ENCODE peak calls at places on chromosome 15, in four cellular contexts. L is HCT116, A is fibroblast of lung, Q is IMR-90. G is an unnamed sample. For H4K20me1, the result is how much of the 10 kb centered on the place peaks cover.

GRCh38 chr15:74988007-74988800 is 7.2 kb upstream of the SCAMP5 start:
- DNase-seq in L (peak), Q (peak), A (peak), G (peak)

GRCh38 chr15:40322531-40323238 is 807 bp upstream of the INAFM2 start:
- DNase-seq in Q (no peak), A (no peak), L (no peak), G (no peak)

GRCh38 chr15:77611767-77612166 is 20.9 kb downstream of the LINGO1 start:
- DNase-seq in A (no peak), Q (no peak), L (no peak), G (no peak)

GRCh38 chr15:45378149-45378912 is at the start of gene GATM:
- DNase-seq in Q (peak), A (peak), L (no peak), G (peak)

GRCh38 chr15:74585857-74586256 is 29.8 kb upstream of the CLK3 start:
- DNase-seq in Q (no peak), L (no peak), A (no peak), G (no peak)

GRCh38 chr15:36579792-36580431 is 486 bp downstream of the CDIN1 start:
- DNase-seq in A (no peak), Q (no peak), L (no peak), G (peak)

GRCh38 chr15:57821826-57822225 is 115.3 kb downstream of the POLR2M start:
- DNase-seq in L (no peak), A (no peak), Q (no peak), G (no peak)

GRCh38 chr15:51051776-51052175 is 42.9 kb downstream of the TNFAIP8L3 start:
- DNase-seq in L (no peak), A (peak), Q (no peak), G (no peak)

GRCh38 chr15:55343168-55343567 is 24.1 kb downstream of the PIGB start:
- DNase-seq in L (no peak), Q (no peak), A (peak), G (no peak)

GRCh38 chr15:23504003-23504402 is 57.0 kb upstream of the GOLGA6L2 start:
- DNase-seq in L (no peak), Q (no peak), A (no peak), G (no peak)

GRCh38 chr15:52185151-52185561 is 6.0 kb downstream of the GNB5 start:
- DNase-seq in L (no peak), A (no peak), Q (no peak), G (no peak)

DNA sequence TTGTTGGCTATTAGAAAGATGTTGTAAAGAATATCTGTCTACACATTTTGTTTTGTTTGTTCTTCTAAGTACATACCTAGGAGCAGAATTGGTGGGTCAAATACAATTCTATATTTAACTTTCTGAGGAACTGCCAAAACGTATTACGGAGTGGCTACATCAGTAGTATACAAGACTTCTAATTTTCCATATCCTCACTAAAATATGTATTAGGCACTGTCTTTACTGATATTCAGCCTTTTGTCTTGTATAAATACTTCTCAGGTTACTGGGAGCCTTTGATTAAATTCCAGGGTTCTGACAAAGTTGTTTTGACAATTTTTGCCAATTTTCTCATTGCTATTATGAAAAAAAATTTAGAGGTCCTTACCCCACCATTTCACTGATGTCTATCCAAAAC is 146.7 kb downstream of the NR2E3 start:
- DNase-seq in L (no peak), Q (peak), A (peak), G (no peak)
- H4K20me1 ChIP-seq in L (under half), Q (under half), A (under half), G (under half)

GRCh38 chr15:100890850-100891249 is 11.2 kb downstream of the ALDH1A3 start:
- DNase-seq in A (no peak), L (no peak), Q (no peak), G (peak)

GRCh38 chr15:100890059-100890720 is 10.6 kb downstream of the ALDH1A3 start:
- DNase-seq in L (no peak), A (no peak), Q (no peak), G (peak)

GRCh38 chr15:100885116-100885515 is 5.5 kb downstream of the ALDH1A3 start:
- DNase-seq in L (no peak), A (no peak), Q (no peak), G (no peak)

GRCh38 chr15:100889359-100890058 is 9.9 kb downstream of the ALDH1A3 start:
- DNase-seq in Q (peak), L (no peak), A (peak), G (peak)

DNA sequence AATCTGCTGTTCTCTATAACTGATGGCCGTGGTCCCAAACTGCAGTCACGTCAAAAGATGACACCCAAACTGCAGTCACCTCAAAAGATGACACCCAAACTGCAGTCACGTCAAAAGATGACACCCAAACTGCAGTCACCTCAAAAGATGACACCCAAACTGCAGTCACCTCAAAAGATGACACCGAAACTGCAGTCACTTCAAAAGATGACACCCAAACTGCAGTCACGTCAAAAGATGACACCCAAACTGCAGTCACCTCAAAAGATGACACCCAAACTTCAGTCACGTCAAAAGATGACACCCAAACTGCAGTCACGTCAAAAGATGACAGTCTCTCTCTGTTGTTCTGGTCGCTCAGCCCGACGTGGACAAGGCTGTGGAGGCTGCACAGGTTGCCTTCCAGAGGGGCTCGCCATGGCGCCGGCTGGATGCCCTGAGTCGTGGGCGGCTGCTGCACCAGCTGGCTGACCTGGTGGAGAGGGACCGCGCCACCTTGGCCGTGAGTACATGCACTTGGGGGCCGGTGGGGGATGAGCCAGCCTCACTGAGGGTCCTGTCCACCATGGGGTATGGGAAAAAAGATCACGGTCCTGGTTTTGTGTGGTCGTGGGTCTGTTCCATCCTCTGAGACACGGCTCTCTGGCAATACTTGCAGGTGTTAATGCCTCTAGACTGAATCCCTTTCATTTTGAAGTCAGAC is 7.7 kb downstream of the ALDH1A3 start:
- DNase-seq in A (no peak), Q (no peak), L (no peak), G (peak)
- H4K20me1 ChIP-seq in A (under half), Q (under half), L (under half), G (half or more)

DNA sequence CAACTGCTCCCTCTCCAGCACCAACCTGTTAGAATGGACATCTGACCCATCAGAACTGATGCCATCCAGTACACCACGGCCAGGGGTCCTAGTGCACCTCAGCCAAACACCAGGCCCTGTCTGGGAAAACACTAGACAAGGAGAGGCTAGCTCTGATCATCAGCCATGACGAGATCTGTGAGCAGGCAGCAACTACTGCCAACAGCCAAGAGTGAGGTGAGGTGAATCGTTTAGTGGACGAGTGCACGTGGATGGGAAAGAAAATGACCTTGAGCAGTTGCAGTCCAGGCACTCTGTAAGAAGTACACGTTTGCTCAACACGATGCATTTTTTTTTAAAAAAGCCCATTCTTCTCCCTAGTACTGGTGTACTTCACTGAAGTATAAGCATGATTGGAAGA is 5.6 kb downstream of the ST8SIA2 start:
- DNase-seq in L (no peak), A (no peak), Q (no peak), G (no peak)
- H4K20me1 ChIP-seq in L (under half), A (under half), Q (under half), G (under half)

DNA sequence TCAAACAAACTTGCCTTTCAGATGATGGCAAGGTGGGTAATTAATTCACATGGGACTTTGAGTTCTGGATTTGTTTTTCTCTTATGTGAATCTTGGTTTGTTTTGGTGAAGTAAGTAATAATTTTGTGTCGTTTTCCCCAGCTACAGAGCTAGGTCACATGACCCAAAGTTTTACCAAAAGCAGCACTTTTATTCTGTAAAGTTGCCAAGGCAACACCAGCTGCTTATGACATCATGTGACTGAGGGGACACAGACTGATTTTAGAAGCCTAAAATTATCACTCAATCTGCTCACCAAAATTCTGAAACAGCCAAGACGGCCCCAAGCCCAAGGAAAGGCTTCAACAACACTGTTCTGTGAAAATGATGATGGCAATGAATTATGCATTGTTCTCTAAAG is 63.9 kb downstream of the MEX3B start:
- DNase-seq in Q (no peak), L (no peak), A (no peak), G (no peak)
- H4K20me1 ChIP-seq in Q (under half), L (under half), A (under half), G (under half)

DNA sequence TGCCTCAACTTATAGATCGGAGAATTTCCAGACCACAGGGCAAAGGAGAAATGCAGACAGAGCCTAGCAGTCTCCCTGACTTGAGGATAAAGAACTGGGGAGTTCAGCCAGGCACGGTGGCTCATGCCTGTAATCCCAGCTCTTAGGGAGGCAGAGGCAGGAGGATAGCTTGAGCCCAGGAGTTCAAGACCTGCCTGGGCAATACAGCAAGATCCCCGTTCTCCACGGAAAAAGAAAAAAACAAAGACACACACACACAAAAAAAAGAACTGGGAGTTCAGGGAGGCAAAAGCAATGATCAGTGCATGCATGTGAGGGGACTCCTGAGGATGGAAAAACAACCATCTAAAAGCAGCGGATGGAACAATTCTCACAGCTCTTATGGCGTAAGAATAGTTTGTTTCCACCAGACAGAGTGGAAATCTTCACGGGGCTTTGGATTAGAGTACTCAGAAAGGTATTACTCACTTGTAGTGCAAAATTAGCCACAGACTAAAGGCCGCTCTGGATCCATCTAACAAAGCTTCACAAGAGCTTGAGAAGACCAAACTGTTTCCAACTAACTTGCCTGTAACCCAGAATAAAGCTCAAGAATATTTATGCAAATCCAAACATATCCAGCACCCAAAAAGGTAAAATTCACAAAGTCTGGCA is 16.3 kb downstream of the SEC11A start:
- DNase-seq in Q (no peak), A (no peak), L (no peak), G (no peak)
- H4K20me1 ChIP-seq in Q (half or more), A (under half), L (under half), G (under half)

DNA sequence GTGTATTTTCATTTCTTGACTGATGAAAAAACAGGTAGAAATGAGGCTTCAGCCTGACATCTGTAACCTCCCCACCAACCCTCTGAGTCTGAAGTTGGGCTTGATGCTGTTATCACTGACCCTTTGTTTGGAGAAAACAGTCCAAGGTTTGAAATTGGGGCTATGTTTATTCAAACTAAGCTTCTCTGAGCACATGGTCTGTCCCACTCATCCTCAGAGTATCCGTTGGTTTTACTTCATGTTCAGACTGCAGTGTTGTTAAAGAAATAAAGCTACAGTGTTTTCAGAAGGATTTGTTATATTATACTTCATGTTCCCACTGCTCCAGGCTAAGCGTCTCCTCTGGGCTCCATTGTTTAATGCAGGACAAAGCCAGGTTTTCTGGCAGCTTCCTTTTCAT is 6.0 kb downstream of the MAPKBP1 start:
- DNase-seq in L (no peak), Q (peak), A (no peak), G (no peak)
- H4K20me1 ChIP-seq in L (under half), Q (under half), A (under half), G (under half)